ENCODE peak calls at places on chromosomes 13 and 19, in ten cellular contexts. O, P, I, A, J, E, T, B, S and Y are unnamed samples.
A peak's percentile ranks its signal among the peaks of the same experiment; 100 is the strongest.

GRCh38 chr13:48741377-48741776 is 87.6 kb downstream of the CYSLTR2 start:
- DNase-seq in O (no peak), P (no peak), I (no peak), A (no peak), J (no peak), E (no peak), T (no peak), B (no peak), S (no peak), Y (no peak)

GRCh38 chr19:43574424-43575155 is 737 bp downstream of the XRCC1 start:
- DNase-seq in O (no peak), P (no peak), I (no peak), A (peak; percentile 49), J (no peak), E (no peak), T (no peak), B (no peak), S (no peak), Y (peak; percentile 60)

GRCh38 chr13:31625115-31625514 is 114.2 kb upstream of the RXFP2 start:
- DNase-seq in O (no peak), P (no peak), I (no peak), A (no peak), J (no peak), E (no peak), T (no peak), B (no peak), S (no peak), Y (no peak)

GRCh38 chr19:12611361-12611699 is 610 bp downstream of the ZNF791 start:
- DNase-seq in O (peak; percentile 77), P (no peak), I (no peak), A (peak; percentile 72), J (peak; percentile 86), E (no peak), T (no peak), B (peak; percentile 40), S (peak; percentile 81), Y (peak; percentile 62)

GRCh38 chr13:109782823-109783411 is 3.5 kb downstream of the IRS2 start:
- DNase-seq in O (no peak), P (no peak), I (no peak), A (no peak), J (no peak), E (no peak), T (no peak), B (no peak), S (no peak), Y (peak; percentile 46)

GRCh38 chr19:35045667-35046300 is 4.3 kb downstream of the HPN start:
- DNase-seq in O (no peak), P (peak; percentile 56), I (peak; percentile 34), A (no peak), J (no peak), E (no peak), T (no peak), B (no peak), S (no peak), Y (no peak)

GRCh38 chr13:20375871-20376270 is 143.8 kb upstream of the GJB6 start:
- DNase-seq in O (no peak), P (no peak), I (no peak), A (no peak), J (no peak), E (no peak), T (no peak), B (no peak), S (no peak), Y (no peak)

GRCh38 chr13:30806784-30807183 is 71.4 kb downstream of the ALOX5AP start:
- DNase-seq in O (no peak), P (no peak), I (no peak), A (no peak), J (no peak), E (no peak), T (no peak), B (no peak), S (no peak), Y (no peak)

GRCh38 chr19:3844596-3844995 is 24.2 kb downstream of the ZFR2 start:
- DNase-seq in O (no peak), P (no peak), I (no peak), A (no peak), J (no peak), E (no peak), T (no peak), B (no peak), S (no peak), Y (no peak)

GRCh38 chr13:114001331-114002008 is 27.6 kb upstream of the C13orf46 start:
- DNase-seq in O (no peak), P (no peak), I (no peak), A (no peak), J (no peak), E (no peak), T (no peak), B (no peak), S (no peak), Y (no peak)

GRCh38 chr19:1935484-1936208 is 5.3 kb upstream of the CSNK1G2 start:
- DNase-seq in O (no peak), P (peak; percentile 30), I (no peak), A (no peak), J (no peak), E (no peak), T (no peak), B (no peak), S (no peak), Y (peak; percentile 33)